ENCODE peak calls at places on chromosome 3, in six cellular contexts. One of them, this sample, is unnamed. For H3K27me3, the result is how much of the 10 kb centered on the place peaks cover.

GRCh38 chr3:112627419-112627818 is 13.5 kb downstream of the CCDC80 start:
- DNase-seq in GM23338: no peak
- DNase-seq in HCT116: no peak
- DNase-seq in AG04450: no peak
- DNase-seq in psoas muscle: peak
- DNase-seq in spleen: no peak
- DNase-seq in this sample: no peak

GRCh38 chr3:99644017-99644416 is 5.6 kb downstream of the COL8A1 start:
- DNase-seq in GM23338: no peak
- DNase-seq in HCT116: no peak
- DNase-seq in AG04450: no peak
- DNase-seq in psoas muscle: no peak
- DNase-seq in spleen: no peak
- DNase-seq in this sample: no peak

GRCh38 chr3:196207833-196208607 is 3.2 kb downstream of the ZDHHC19 start:
- DNase-seq in GM23338: peak
- DNase-seq in HCT116: no peak
- DNase-seq in AG04450: no peak
- DNase-seq in psoas muscle: peak
- DNase-seq in spleen: peak
- DNase-seq in this sample: peak

GRCh38 chr3:49750056-49750455 is 26.3 kb upstream of the GMPPB start:
- DNase-seq in GM23338: no peak
- DNase-seq in HCT116: no peak
- DNase-seq in AG04450: no peak
- DNase-seq in psoas muscle: no peak
- DNase-seq in spleen: no peak
- DNase-seq in this sample: no peak

GRCh38 chr3:130779486-130779885 is 32.9 kb upstream of the PIK3R4 start:
- DNase-seq in GM23338: no peak
- DNase-seq in HCT116: no peak
- DNase-seq in AG04450: no peak
- DNase-seq in psoas muscle: no peak
- DNase-seq in spleen: no peak
- DNase-seq in this sample: no peak

GRCh38 chr3:111794701-111795100 is 64.4 kb upstream of the PHLDB2 start:
- DNase-seq in GM23338: no peak
- DNase-seq in HCT116: no peak
- DNase-seq in AG04450: no peak
- DNase-seq in psoas muscle: no peak
- DNase-seq in spleen: no peak
- DNase-seq in this sample: no peak

GRCh38 chr3:57919987-57920386 is 88.2 kb upstream of the FLNB start:
- DNase-seq in GM23338: no peak
- DNase-seq in HCT116: no peak
- DNase-seq in AG04450: no peak
- DNase-seq in psoas muscle: no peak
- DNase-seq in spleen: no peak
- DNase-seq in this sample: no peak

GRCh38 chr3:140170612-140171011 is 235.6 kb downstream of the CLSTN2 start:
- DNase-seq in GM23338: no peak
- DNase-seq in HCT116: no peak
- DNase-seq in AG04450: no peak
- DNase-seq in psoas muscle: no peak
- DNase-seq in spleen: no peak
- DNase-seq in this sample: no peak

GRCh38 chr3:632571-633170 is 436.1 kb downstream of the CHL1 start:
- DNase-seq in GM23338: peak
- DNase-seq in HCT116: peak
- DNase-seq in AG04450: no peak
- DNase-seq in psoas muscle: no peak
- DNase-seq in spleen: no peak
- DNase-seq in this sample: peak

GRCh38 chr3:18062289-18063025 is 320.0 kb upstream of the TBC1D5 start:
- DNase-seq in GM23338: no peak
- DNase-seq in HCT116: no peak
- DNase-seq in AG04450: no peak
- DNase-seq in psoas muscle: no peak
- DNase-seq in spleen: no peak
- DNase-seq in this sample: no peak

GRCh38 chr3:63872135-63872924 is 8.7 kb downstream of the ATXN7 start:
- DNase-seq in GM23338: no peak
- DNase-seq in HCT116: peak
- DNase-seq in AG04450: peak
- DNase-seq in psoas muscle: no peak
- DNase-seq in spleen: no peak
- DNase-seq in this sample: peak

GRCh38 chr3:171165499-171165921 is 139.0 kb upstream of the SLC2A2 start:
- DNase-seq in GM23338: peak
- DNase-seq in HCT116: no peak
- DNase-seq in AG04450: no peak
- DNase-seq in psoas muscle: no peak
- DNase-seq in spleen: no peak
- DNase-seq in this sample: no peak

GRCh38 chr3:27287052-27287451 is 82.1 kb downstream of the NEK10 start:
- DNase-seq in GM23338: peak
- DNase-seq in HCT116: no peak
- DNase-seq in AG04450: no peak
- DNase-seq in psoas muscle: no peak
- DNase-seq in spleen: no peak
- DNase-seq in this sample: no peak

GRCh38 chr3:54632281-54632665 is 295.6 kb downstream of the LRTM1 start:
- DNase-seq in GM23338: no peak
- DNase-seq in HCT116: no peak
- DNase-seq in AG04450: no peak
- DNase-seq in psoas muscle: no peak
- DNase-seq in spleen: no peak
- DNase-seq in this sample: no peak

GRCh38 chr3:38587548-38588131 is 61.8 kb downstream of the SCN5A start:
- DNase-seq in GM23338: no peak
- DNase-seq in HCT116: no peak
- DNase-seq in AG04450: no peak
- DNase-seq in psoas muscle: peak
- DNase-seq in spleen: peak
- DNase-seq in this sample: no peak

DNA sequence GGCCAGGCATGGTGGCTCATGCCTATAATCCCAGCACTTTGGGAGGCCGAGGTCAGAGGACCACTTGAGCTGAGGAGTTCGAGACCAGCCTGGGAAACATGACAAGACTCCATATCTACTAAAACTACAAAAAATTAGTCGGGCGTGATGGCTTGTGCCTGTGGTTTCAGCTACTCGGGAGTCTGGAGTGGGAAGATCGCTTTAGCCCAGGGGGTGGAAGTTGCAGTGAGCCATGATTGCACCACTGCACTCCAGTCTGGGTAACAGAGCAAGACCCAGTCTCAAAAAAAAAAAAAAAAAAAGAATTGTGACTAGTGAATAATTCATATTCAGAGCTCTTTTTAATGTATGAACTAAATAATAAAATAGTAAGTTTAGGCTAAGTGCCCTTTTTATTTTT is 87.8 kb upstream of the TSEN2 start:
- DNase-seq in GM23338: no peak
- DNase-seq in HCT116: no peak
- DNase-seq in AG04450: no peak
- DNase-seq in psoas muscle: no peak
- DNase-seq in spleen: no peak
- DNase-seq in this sample: no peak
- H3K27me3 ChIP-seq in GM23338: under half
- H3K27me3 ChIP-seq in HCT116: under half
- H3K27me3 ChIP-seq in AG04450: under half
- H3K27me3 ChIP-seq in psoas muscle: under half
- H3K27me3 ChIP-seq in spleen: under half
- H3K27me3 ChIP-seq in this sample: under half

DNA sequence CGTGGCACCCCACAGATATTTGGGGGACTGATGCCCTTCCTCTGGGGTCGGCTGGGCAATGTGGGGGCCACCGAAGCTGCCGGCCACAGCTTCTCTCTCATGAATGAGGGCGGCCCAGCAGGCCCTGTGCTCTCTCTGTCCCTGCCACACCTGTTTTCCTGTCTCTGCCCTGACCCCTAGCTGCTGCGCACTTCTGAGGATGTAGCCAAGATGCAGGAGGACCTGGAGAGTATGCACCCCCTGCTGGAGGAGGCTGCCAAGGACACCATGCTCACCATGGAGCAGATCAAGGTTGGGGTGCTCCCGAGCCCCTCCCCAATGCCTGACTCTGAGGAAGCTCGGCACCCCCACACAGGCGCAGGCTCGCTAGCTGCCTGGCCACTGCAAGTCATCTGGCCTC is 59.7 kb downstream of the SEMA3G start:
- DNase-seq in GM23338: peak
- DNase-seq in HCT116: peak
- DNase-seq in AG04450: no peak
- DNase-seq in psoas muscle: no peak
- DNase-seq in spleen: no peak
- DNase-seq in this sample: peak
- TF ChIP-seq CTCF in GM23338: peak
- TF ChIP-seq CTCF in HCT116: peak
- TF ChIP-seq CTCF in AG04450: peak
- TF ChIP-seq CTCF in psoas muscle: peak
- TF ChIP-seq CTCF in spleen: no peak
- TF ChIP-seq CTCF in this sample: peak

GRCh38 chr3:193955719-193956118 is 180.2 kb upstream of the HES1 start:
- DNase-seq in GM23338: no peak
- DNase-seq in HCT116: no peak
- DNase-seq in AG04450: no peak
- DNase-seq in psoas muscle: no peak
- DNase-seq in spleen: no peak
- DNase-seq in this sample: no peak
- H3K27me3 ChIP-seq in GM23338: under half
- H3K27me3 ChIP-seq in HCT116: under half
- H3K27me3 ChIP-seq in AG04450: under half
- H3K27me3 ChIP-seq in psoas muscle: under half
- H3K27me3 ChIP-seq in spleen: under half
- H3K27me3 ChIP-seq in this sample: under half

GRCh38 chr3:159819676-159820075 is 169.0 kb upstream of the IL12A start:
- DNase-seq in GM23338: no peak
- DNase-seq in HCT116: no peak
- DNase-seq in AG04450: no peak
- DNase-seq in psoas muscle: no peak
- DNase-seq in spleen: no peak
- DNase-seq in this sample: no peak

GRCh38 chr3:159817571-159817970 is 171.1 kb upstream of the IL12A start:
- DNase-seq in GM23338: no peak
- DNase-seq in HCT116: no peak
- DNase-seq in AG04450: no peak
- DNase-seq in psoas muscle: no peak
- DNase-seq in spleen: no peak
- DNase-seq in this sample: no peak

GRCh38 chr3:159817136-159817535 is 171.5 kb upstream of the IL12A start:
- DNase-seq in GM23338: no peak
- DNase-seq in HCT116: no peak
- DNase-seq in AG04450: no peak
- DNase-seq in psoas muscle: no peak
- DNase-seq in spleen: no peak
- DNase-seq in this sample: no peak

GRCh38 chr3:159818997-159819500 is 169.6 kb upstream of the IL12A start:
- DNase-seq in GM23338: no peak
- DNase-seq in HCT116: no peak
- DNase-seq in AG04450: no peak
- DNase-seq in psoas muscle: no peak
- DNase-seq in spleen: no peak
- DNase-seq in this sample: no peak

GRCh38 chr3:159818399-159818798 is 170.2 kb upstream of the IL12A start:
- DNase-seq in GM23338: peak
- DNase-seq in HCT116: no peak
- DNase-seq in AG04450: no peak
- DNase-seq in psoas muscle: peak
- DNase-seq in spleen: peak
- DNase-seq in this sample: no peak
- TF ChIP-seq CTCF in GM23338: peak
- TF ChIP-seq CTCF in HCT116: peak
- TF ChIP-seq CTCF in AG04450: no peak
- TF ChIP-seq CTCF in psoas muscle: peak
- TF ChIP-seq CTCF in spleen: no peak
- TF ChIP-seq CTCF in this sample: no peak

DNA sequence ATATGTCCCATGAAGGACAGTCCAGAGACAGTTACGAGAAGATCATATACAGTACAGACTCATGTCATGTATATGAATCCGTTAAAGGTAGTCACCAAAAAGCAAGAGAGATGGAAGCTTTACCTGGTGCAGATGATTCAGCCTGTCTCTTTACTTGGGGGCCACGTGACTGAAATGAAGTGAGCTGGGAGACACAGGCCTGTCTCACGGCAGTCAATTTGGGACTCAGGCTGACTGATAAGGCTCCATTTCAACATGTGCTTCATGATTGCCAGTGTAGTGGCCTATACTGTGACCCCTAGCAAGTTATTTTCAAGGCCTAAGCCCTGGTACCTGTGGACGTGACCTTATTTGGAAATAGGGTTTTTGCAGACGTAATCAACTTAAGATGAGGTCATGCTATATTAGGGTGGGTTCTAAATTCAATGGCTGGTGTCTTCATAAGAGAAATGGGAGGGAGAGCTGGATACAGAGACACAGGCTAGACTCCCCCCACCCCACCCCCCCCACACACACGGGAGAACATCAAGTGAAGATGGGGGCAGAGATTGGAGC is 3.0 kb upstream of the PROK2 start:
- DNase-seq in GM23338: no peak
- DNase-seq in HCT116: no peak
- DNase-seq in AG04450: no peak
- DNase-seq in psoas muscle: no peak
- DNase-seq in spleen: no peak
- DNase-seq in this sample: no peak
- H3K27me3 ChIP-seq in GM23338: under half
- H3K27me3 ChIP-seq in HCT116: under half
- H3K27me3 ChIP-seq in AG04450: under half
- H3K27me3 ChIP-seq in psoas muscle: under half
- H3K27me3 ChIP-seq in spleen: under half
- H3K27me3 ChIP-seq in this sample: under half

DNA sequence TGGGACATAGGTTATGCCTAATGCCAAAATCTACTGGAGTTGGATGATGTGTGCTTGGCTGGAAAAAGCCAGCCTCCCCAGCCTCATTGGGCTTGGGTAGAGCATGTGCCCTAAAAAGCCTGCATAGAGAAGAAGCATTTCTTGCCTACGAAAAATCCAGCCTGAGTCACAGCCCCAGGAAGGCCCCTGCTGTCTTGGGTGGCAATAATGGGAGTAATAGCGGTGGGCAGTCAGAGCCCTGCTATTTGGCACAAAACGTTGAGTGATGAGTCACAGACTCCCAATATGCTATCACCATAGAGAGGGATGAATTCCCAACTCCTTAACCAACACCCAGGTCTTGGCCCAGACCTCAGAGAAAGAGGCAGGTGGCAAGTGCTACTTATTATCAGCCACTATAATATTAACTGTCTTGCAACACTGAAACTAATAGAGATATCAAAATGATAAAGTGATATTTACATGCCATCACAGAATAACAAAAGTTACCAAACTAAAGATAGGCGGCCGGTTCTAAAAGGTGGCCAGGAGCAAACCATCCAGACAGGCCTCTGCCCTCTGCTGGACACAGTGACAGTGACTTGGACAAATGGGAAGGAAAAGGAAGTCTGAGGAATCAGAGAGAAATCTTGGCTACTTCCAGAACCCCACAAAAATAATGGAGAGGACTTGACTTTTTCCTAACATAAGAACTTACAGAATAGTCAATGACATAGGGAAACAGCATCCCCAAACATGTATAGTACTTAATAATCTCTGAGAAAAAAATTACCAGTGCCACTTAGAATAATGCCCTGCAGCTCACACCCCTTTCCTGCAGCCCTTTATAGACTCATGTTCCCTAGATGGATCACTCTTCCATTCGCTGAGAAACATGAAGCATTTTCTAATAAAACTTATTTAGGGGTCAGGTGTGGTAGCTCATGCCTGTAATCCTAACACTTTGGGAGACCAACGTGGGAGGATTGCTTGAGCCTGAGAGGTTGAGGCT is 51.9 kb upstream of the MUC13 start:
- DNase-seq in GM23338: peak
- DNase-seq in HCT116: peak
- DNase-seq in AG04450: peak
- DNase-seq in psoas muscle: no peak
- DNase-seq in spleen: no peak
- DNase-seq in this sample: no peak
- TF ChIP-seq CTCF in GM23338: peak
- TF ChIP-seq CTCF in HCT116: peak
- TF ChIP-seq CTCF in AG04450: peak
- TF ChIP-seq CTCF in psoas muscle: peak
- TF ChIP-seq CTCF in spleen: no peak
- TF ChIP-seq CTCF in this sample: peak

This sample was measured in cardiac muscle cell.